ENCODE peak calls at places on chromosome 5, in four cellular contexts. C is uterus, B is right atrium auricular region, M is body of pancreas. A is an unnamed sample.
A peak's percentile ranks its signal among the peaks of the same experiment; 100 is the strongest.

GRCh38 chr5:55923177-55923872 is 71.4 kb downstream of the IL6ST start:
- DNase-seq in M (no peak), C (no peak), B (peak; percentile 57), A (no peak)

GRCh38 chr5:31990701-31991110 is 183.4 kb downstream of the GOLPH3 start:
- DNase-seq in M (no peak), C (no peak), B (no peak), A (no peak)

GRCh38 chr5:102910240-102911226 is 155.4 kb downstream of the PAM start:
- DNase-seq in B (no peak), C (no peak), M (no peak), A (no peak)

GRCh38 chr5:41508186-41508585 is 2.2 kb downstream of the PLCXD3 start:
- DNase-seq in M (no peak), C (no peak), B (no peak), A (no peak)

GRCh38 chr5:79560774-79561524 is 47.0 kb upstream of the HOMER1 start:
- DNase-seq in M (no peak), C (no peak), B (no peak), A (no peak)

GRCh38 chr5:176178789-176179188 is 59.4 kb upstream of the SIMC1 start:
- DNase-seq in M (no peak), B (peak; percentile 11), C (no peak), A (no peak)

GRCh38 chr5:8013951-8014844 is 145.2 kb downstream of the MTRR start:
- DNase-seq in B (no peak), C (no peak), M (no peak), A (no peak)

GRCh38 chr5:127228540-127229184 is 61.9 kb upstream of the MEGF10 start:
- DNase-seq in M (no peak), C (peak; percentile 15), B (no peak), A (no peak)

GRCh38 chr5:134410822-134411221 is 859 bp downstream of the CDKN2AIPNL start:
- DNase-seq in C (no peak), M (no peak), B (no peak), A (no peak)

GRCh38 chr5:59831341-59831989 is 62.1 kb downstream of the PDE4D start:
- DNase-seq in B (no peak), M (no peak), C (no peak), A (no peak)

GRCh38 chr5:34524123-34524522 is 132.0 kb upstream of the RAI14 start:
- DNase-seq in C (no peak), B (no peak), M (no peak), A (no peak)

DNA sequence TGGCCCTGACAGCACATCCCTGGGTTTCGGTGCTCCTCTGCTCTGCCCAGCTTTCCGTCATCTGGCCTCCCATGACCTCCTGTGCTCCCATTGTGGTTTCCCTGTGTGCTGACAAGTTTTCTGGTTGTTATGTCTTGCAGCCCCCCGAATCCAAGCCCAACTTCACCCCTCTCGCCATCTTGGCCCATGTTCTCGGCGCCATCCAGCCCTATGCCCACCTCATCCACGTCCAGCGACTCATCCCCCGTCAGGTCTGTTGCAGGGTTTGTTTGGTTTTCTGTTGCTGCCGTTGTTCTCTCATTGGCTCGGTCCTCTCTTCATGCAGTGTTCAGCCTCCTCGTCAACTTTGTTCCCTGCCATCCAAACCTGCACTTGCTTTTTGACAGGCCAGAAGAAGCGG is 196.4 kb downstream of the NR3C1 start:
- DNase-seq in C (no peak), M (no peak), B (no peak), A (no peak)
- H3K4me1 ChIP-seq in C (no peaks in the 10 kb centered on the region), M (no peaks in the 10 kb centered on the region), B (no peaks in the 10 kb centered on the region), A (peaks cover 5% of the 10 kb centered on the region)

DNA sequence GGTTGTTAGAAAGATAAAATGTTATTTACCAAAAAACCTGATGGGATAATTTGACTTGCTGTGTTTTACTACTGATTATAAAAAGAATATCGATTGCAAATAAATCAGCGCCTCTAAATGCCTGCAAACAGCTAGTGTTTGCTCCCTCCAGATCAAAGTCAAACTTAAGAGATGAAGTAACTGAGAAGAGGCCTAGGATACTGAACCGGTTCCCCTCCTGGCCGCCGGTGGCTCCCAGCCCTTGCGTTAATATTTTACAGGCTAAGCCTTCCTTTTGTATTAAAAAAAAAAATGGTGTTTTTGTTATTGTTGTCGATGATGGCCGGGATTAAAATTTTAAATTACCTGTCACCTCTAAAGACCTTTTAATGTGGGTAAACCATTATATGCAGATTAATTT is 2.6 kb downstream of the IRX1 start:
- DNase-seq in B (no peak), M (no peak), C (no peak), A (no peak)
- H3K9me3 ChIP-seq in B (no peaks in the 10 kb centered on the region), M (no peaks in the 10 kb centered on the region), C (no peaks in the 10 kb centered on the region), A (no peaks in the 10 kb centered on the region)

GRCh38 chr5:123455095-123455494 is 31.9 kb upstream of the CEP120 start:
- DNase-seq in B (no peak), M (no peak), C (no peak), A (no peak)
- H3K4me3 ChIP-seq in B (no peak overlapping the region), M (no peak overlapping the region), C (no peak overlapping the region), A (no peak overlapping the region)

GRCh38 chr5:14664270-14665109 is at the start of gene OTULIN:
- DNase-seq in C (peak; percentile 90), M (peak; percentile 89), B (peak; percentile 90), A (peak; percentile 90)
- H3K4me1 ChIP-seq in C (no peaks in the 10 kb centered on the region), M (peaks cover 36% of the 10 kb centered on the region), B (no peaks in the 10 kb centered on the region), A (peaks cover 6% of the 10 kb centered on the region)

GRCh38 chr5:180222056-180222455 is 13.0 kb upstream of the RASGEF1C start:
- DNase-seq in B (no peak), C (no peak), M (no peak), A (no peak)
- H3K9me3 ChIP-seq in B (no peaks in the 10 kb centered on the region), C (no peaks in the 10 kb centered on the region), M (no peaks in the 10 kb centered on the region), A (no peaks in the 10 kb centered on the region)

GRCh38 chr5:141196363-141196762 is 3.1 kb upstream of the PCDHB11 start:
- DNase-seq in B (no peak), M (no peak), C (no peak), A (no peak)

GRCh38 chr5:141186897-141187512 is at the start of gene PCDHB9:
- DNase-seq in C (no peak), B (no peak), M (peak; percentile 36), A (peak; percentile 42)

GRCh38 chr5:141192110-141192725 is at the start of gene PCDHB10:
- DNase-seq in C (no peak), B (no peak), M (peak; percentile 26), A (peak; percentile 45)
- H3K4me3 ChIP-seq in C (no peak within 1 kb of the TSS), B (no peak within 1 kb of the TSS), M (no peak within 1 kb of the TSS), A (no peak within 1 kb of the TSS)

GRCh38 chr5:29229461-29229860 is 1964.0 kb upstream of the CDH6 start:
- DNase-seq in M (no peak), C (no peak), B (no peak), A (no peak)
- H3K4me1 ChIP-seq in M (no peaks in the 10 kb centered on the region), C (no peaks in the 10 kb centered on the region), B (no peaks in the 10 kb centered on the region), A (no peaks in the 10 kb centered on the region)

DNA sequence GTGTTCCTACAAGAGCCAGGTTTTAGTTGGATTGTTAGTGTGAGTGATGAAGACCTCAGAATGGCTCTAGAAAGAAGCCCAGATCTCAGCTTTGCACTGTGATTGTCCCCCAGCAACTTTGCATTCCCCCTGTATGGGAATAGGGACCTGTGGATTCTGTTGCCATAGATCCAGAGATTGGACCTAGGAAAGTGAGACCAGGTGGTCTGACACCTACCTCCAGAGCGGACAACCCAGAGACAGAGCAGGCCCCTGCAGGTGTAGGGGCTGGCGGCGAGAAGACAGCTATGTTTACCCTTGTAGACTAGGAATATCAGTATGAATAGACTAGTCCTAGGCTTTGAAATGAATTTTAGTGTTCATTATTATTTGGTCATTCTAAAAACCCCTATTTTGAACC is 53.6 kb downstream of the IRF1 start:
- DNase-seq in B (peak; percentile 42), C (no peak), M (no peak), A (no peak)
- H3K9me3 ChIP-seq in B (no peaks in the 10 kb centered on the region), C (no peaks in the 10 kb centered on the region), M (no peaks in the 10 kb centered on the region), A (no peaks in the 10 kb centered on the region)

GRCh38 chr5:83628360-83628759 is 92.3 kb downstream of the HAPLN1 start:
- DNase-seq in B (no peak), C (no peak), M (no peak), A (no peak)
- H3K4me3 ChIP-seq in B (no peak overlapping the region), C (no peak overlapping the region), M (no peak overlapping the region), A (no peak overlapping the region)

A was measured in BE2C.